ENCODE peak calls at places on chromosomes 1 and 21, in ten cellular contexts. J is IMR-90, Y is lower lobe of right lung, L is GM23338, U is astrocyte of the spinal cord, M is ovary, I is astrocyte of the cerebellum, A is psoas muscle, X is NB4, N is neural progenitor cell. B is an unnamed sample.
A peak's percentile ranks its signal among the peaks of the same experiment; 100 is the strongest.

GRCh38 chr21:34580181-34580700 is 34.7 kb downstream of the RCAN1 start:
- DNase-seq in J (no peak), Y (no peak), L (no peak), U (no peak), M (no peak), I (no peak), A (no peak), X (no peak), N (no peak), B (no peak)

GRCh38 chr1:50419192-50419906 is 3.9 kb downstream of the DMRTA2 start:
- DNase-seq in J (no peak), Y (no peak), L (peak; percentile 72), U (no peak), M (no peak), I (no peak), A (no peak), X (no peak), N (peak; percentile 81), B (peak; percentile 77)

GRCh38 chr1:33220701-33221384 is 35.4 kb upstream of the ZNF362 start:
- DNase-seq in J (no peak), Y (peak; percentile 47), L (peak; percentile 39), U (no peak), M (no peak), I (no peak), A (no peak), X (no peak), N (peak; percentile 60), B (no peak)

GRCh38 chr1:240491156-240491555 is 120.8 kb downstream of the GREM2 start:
- DNase-seq in J (peak; percentile 80), Y (no peak), L (peak; percentile 29), U (peak; percentile 78), M (no peak), I (peak; percentile 56), A (no peak), X (no peak), N (no peak), B (no peak)

GRCh38 chr21:16071082-16071481 is 341.3 kb downstream of the USP25 start:
- DNase-seq in J (no peak), Y (no peak), L (peak; percentile 21), U (peak; percentile 64), M (peak; percentile 33), I (peak; percentile 53), A (no peak), X (no peak), N (no peak), B (no peak)

GRCh38 chr1:207077470-207078377 is 10.9 kb upstream of the C4BPB start:
- DNase-seq in J (peak; percentile 77), Y (no peak), L (peak; percentile 74), U (peak; percentile 78), M (peak; percentile 50), I (peak; percentile 76), A (no peak), X (peak; percentile 82), N (peak; percentile 66), B (peak; percentile 42)

GRCh38 chr1:237012789-237013383 is 8.6 kb upstream of the MT1HL1 start:
- DNase-seq in J (no peak), Y (peak; percentile 84), L (no peak), U (peak; percentile 94), M (peak; percentile 19), I (peak; percentile 96), A (no peak), X (no peak), N (no peak), B (no peak)

GRCh38 chr1:47659141-47659540 is 221.3 kb downstream of the FOXD2 start:
- DNase-seq in J (no peak), Y (no peak), L (no peak), U (no peak), M (no peak), I (no peak), A (no peak), X (no peak), N (peak; percentile 79), B (no peak)

GRCh38 chr1:24410750-24411149 is 2.8 kb downstream of the STPG1 start:
- DNase-seq in J (no peak), Y (no peak), L (no peak), U (no peak), M (no peak), I (no peak), A (no peak), X (no peak), N (no peak), B (no peak)

DNA sequence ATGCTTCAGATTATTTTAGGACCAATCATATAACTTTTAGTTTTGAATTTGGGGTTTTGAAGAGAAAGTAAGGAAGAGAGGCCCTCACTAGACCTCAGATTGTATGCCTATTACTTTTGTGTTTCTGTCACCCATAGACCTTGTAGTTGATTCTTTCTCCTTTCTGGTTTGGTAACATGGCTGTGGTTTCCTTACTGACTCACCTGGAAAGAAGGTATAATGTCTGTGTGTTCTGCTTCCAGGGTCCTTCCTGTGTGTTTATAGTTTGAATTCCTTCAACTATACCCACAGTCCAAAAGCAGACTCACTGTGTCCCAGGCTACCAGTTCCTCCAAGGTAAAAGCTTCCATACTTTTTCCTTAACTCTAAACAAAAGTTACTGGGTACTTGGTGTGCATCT is 8.1 kb downstream of the SLC44A3 start:
- DNase-seq in J (no peak), Y (no peak), L (no peak), U (no peak), M (no peak), I (no peak), A (no peak), X (no peak), N (no peak), B (no peak)
- TF ChIP-seq CTCF in J (no peak), Y (no peak), L (no peak), U (no peak), M (no peak), I (no peak), A (no peak), X (no peak), N (no peak), B (no peak)

GRCh38 chr1:185668013-185668412 is 66.2 kb upstream of the HMCN1 start:
- DNase-seq in J (no peak), Y (no peak), L (no peak), U (no peak), M (no peak), I (no peak), A (no peak), X (no peak), N (no peak), B (no peak)

GRCh38 chr1:185674201-185674600 is 60.0 kb upstream of the HMCN1 start:
- DNase-seq in J (no peak), Y (no peak), L (no peak), U (no peak), M (no peak), I (no peak), A (no peak), X (no peak), N (no peak), B (no peak)

GRCh38 chr1:185666582-185666981 is 67.6 kb upstream of the HMCN1 start:
- DNase-seq in J (no peak), Y (no peak), L (peak; percentile 52), U (no peak), M (no peak), I (no peak), A (no peak), X (no peak), N (no peak), B (no peak)

GRCh38 chr1:185672719-185673360 is 61.4 kb upstream of the HMCN1 start:
- DNase-seq in J (no peak), Y (no peak), L (no peak), U (no peak), M (no peak), I (no peak), A (no peak), X (peak; percentile 17), N (no peak), B (no peak)

GRCh38 chr1:185670187-185670627 is 64.0 kb upstream of the HMCN1 start:
- DNase-seq in J (peak; percentile 55), Y (no peak), L (peak; percentile 81), U (peak; percentile 72), M (peak; percentile 29), I (peak; percentile 56), A (no peak), X (peak; percentile 68), N (peak; percentile 60), B (peak; percentile 32)
- TF ChIP-seq CTCF in J (peak; percentile 72), Y (peak; percentile 55), L (peak; percentile 82), U (peak; percentile 71), M (peak; percentile 16), I (peak; percentile 78), A (no peak), X (peak; percentile 52), N (peak; percentile 65), B (no peak)

GRCh38 chr1:12001249-12001917 is 17.9 kb upstream of the MIIP start:
- DNase-seq in J (peak; percentile 56), Y (no peak), L (peak; percentile 89), U (peak; percentile 36), M (peak; percentile 13), I (no peak), A (no peak), X (peak; percentile 69), N (peak; percentile 78), B (peak; percentile 77)
- TF ChIP-seq CTCF in J (peak; percentile 48), Y (peak; percentile 56), L (peak; percentile 86), U (peak; percentile 56), M (no peak), I (peak; percentile 62), A (peak; percentile 25), X (peak; percentile 72), N (peak; percentile 86), B (peak; percentile 73)

GRCh38 chr1:154441241-154441888 is 36.2 kb downstream of the IL6R start:
- DNase-seq in J (no peak), Y (no peak), L (no peak), U (no peak), M (no peak), I (no peak), A (no peak), X (no peak), N (no peak), B (no peak)
- TF ChIP-seq CTCF in J (no peak), Y (no peak), L (no peak), U (no peak), M (no peak), I (no peak), A (no peak), X (no peak), N (no peak), B (no peak)

DNA sequence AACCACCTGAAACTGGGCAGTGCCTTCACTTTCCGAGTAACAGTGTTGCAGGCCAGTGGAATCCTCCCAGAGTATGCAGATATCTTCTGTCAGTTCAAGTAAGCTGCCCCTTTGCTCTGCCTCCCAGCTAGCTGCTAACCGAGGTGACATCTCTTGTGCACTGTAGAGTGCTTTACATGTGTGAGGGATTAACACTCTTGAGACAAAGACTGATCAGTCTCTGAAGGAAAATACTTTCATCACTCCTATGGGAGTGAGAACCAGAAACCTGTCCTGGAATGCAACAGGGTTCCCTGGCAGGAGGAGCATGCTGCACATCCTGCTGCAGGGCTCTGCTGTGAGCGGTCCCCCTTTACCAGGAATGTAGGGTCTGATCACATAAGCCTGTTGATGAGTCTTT is 61.4 kb upstream of the PGD start:
- DNase-seq in J (no peak), Y (no peak), L (no peak), U (no peak), M (no peak), I (no peak), A (no peak), X (no peak), N (peak; percentile 23), B (no peak)
- TF ChIP-seq CTCF in J (no peak), Y (no peak), L (no peak), U (no peak), M (no peak), I (no peak), A (no peak), X (no peak), N (no peak), B (no peak)